ENCODE peak calls at places on chromosome 20, in five cellular contexts. C is activated B cell treated with CpG ODN at 0.5 μM for 24 hours, T is uterus, A is brain microvascular endothelial cell, U is HFFc6. X is an unnamed sample.

GRCh38 chr20:17704589-17705317 is 5.0 kb downstream of the BANF2 start:
- DNase-seq in C (no peak), T (no peak), A (no peak), U (no peak), X (no peak)

GRCh38 chr20:14956538-14956937 is 619.1 kb upstream of the FLRT3 start:
- DNase-seq in C (no peak), T (no peak), A (no peak), U (no peak), X (no peak)

GRCh38 chr20:32139947-32140346 is 30.4 kb downstream of the TM9SF4 start:
- DNase-seq in C (no peak), T (no peak), A (no peak), U (no peak), X (no peak)

GRCh38 chr20:63739129-63740069 is at the start of gene SLC2A4RG:
- DNase-seq in C (peak), T (peak), A (no peak), U (peak), X (peak)

GRCh38 chr20:33812673-33813462 is 1.7 kb downstream of the CHMP4B start:
- DNase-seq in C (no peak), T (no peak), A (no peak), U (no peak), X (no peak)

GRCh38 chr20:16701296-16701695 is 28.5 kb upstream of the SNRPB2 start:
- DNase-seq in C (no peak), T (no peak), A (no peak), U (no peak), X (no peak)

GRCh38 chr20:63854766-63855362 is 6.4 kb upstream of the ABHD16B start:
- DNase-seq in C (no peak), T (peak), A (no peak), U (no peak), X (no peak)

GRCh38 chr20:17097603-17098002 is 129.2 kb upstream of the PCSK2 start:
- DNase-seq in C (no peak), T (no peak), A (no peak), U (no peak), X (no peak)

GRCh38 chr20:25072226-25072811 is 9.6 kb downstream of the VSX1 start:
- DNase-seq in C (no peak), T (no peak), A (peak), U (no peak), X (no peak)

GRCh38 chr20:36479938-36480337 is 61.4 kb upstream of the MYL9 start:
- DNase-seq in C (no peak), T (no peak), A (no peak), U (no peak), X (no peak)

GRCh38 chr20:59016795-59017492 is 2.3 kb upstream of the TUBB1 start:
- DNase-seq in C (no peak), T (no peak), A (no peak), U (no peak), X (no peak)

GRCh38 chr20:43102394-43102793 is 87.3 kb downstream of the PTPRT start:
- DNase-seq in C (no peak), T (no peak), A (no peak), U (no peak), X (no peak)

GRCh38 chr20:33673411-33674293 is 576 bp downstream of the NECAB3 start:
- DNase-seq in C (no peak), T (peak), A (no peak), U (no peak), X (no peak)

GRCh38 chr20:37318046-37318445 is 27.9 kb upstream of the SRC start:
- DNase-seq in C (no peak), T (no peak), A (no peak), U (no peak), X (no peak)

GRCh38 chr20:40970218-40970617 is 58.4 kb upstream of the TOP1 start:
- DNase-seq in C (no peak), T (no peak), A (no peak), U (no peak), X (no peak)

GRCh38 chr20:32052090-32052791 is at the start of gene HCK:
- DNase-seq in C (peak), T (no peak), A (no peak), U (no peak), X (no peak)

GRCh38 chr20:58580493-58580835 is 65.3 kb upstream of the APCDD1L start:
- DNase-seq in C (no peak), T (no peak), A (no peak), U (no peak), X (no peak)

GRCh38 chr20:14055127-14055742 is 59.9 kb downstream of the MACROD2 start:
- DNase-seq in C (no peak), T (no peak), A (peak), U (peak), X (no peak)

GRCh38 chr20:16575390-16576140 is 2.3 kb upstream of the KIF16B start:
- DNase-seq in C (no peak), T (no peak), A (no peak), U (no peak), X (no peak)

GRCh38 chr20:21523895-21524294 is 10.0 kb upstream of the NKX2-2 start:
- DNase-seq in C (no peak), T (no peak), A (no peak), U (no peak), X (no peak)

GRCh38 chr20:24667689-24668383 is 198.4 kb downstream of the SYNDIG1 start:
- DNase-seq in C (no peak), T (no peak), A (no peak), U (no peak), X (no peak)

GRCh38 chr20:43442310-43442880 is 15.3 kb upstream of the SRSF6 start:
- DNase-seq in C (no peak), T (no peak), A (no peak), U (peak), X (no peak)

GRCh38 chr20:56363491-56363890 is 4.7 kb downstream of the FAM210B start:
- DNase-seq in C (no peak), T (no peak), A (no peak), U (no peak), X (no peak)

GRCh38 chr20:10637563-10637962 is 36.2 kb downstream of the JAG1 start:
- DNase-seq in C (no peak), T (no peak), A (no peak), U (no peak), X (no peak)

GRCh38 chr20:1291191-1291741 is 25.2 kb downstream of the SNPH start:
- DNase-seq in C (no peak), T (no peak), A (peak), U (peak), X (no peak)

GRCh38 chr20:12916699-12917098 is 92.1 kb upstream of the SPTLC3 start:
- DNase-seq in C (no peak), T (no peak), A (no peak), U (no peak), X (no peak)

GRCh38 chr20:6053776-6054688 is at the start of gene LRRN4:
- DNase-seq in C (no peak), T (no peak), A (no peak), U (no peak), X (no peak)

GRCh38 chr20:44052166-44052565 is 134.8 kb downstream of the JPH2 start:
- DNase-seq in C (no peak), T (no peak), A (no peak), U (no peak), X (peak)

GRCh38 chr20:8254911-8255582 is 123.0 kb downstream of the PLCB1 start:
- DNase-seq in C (no peak), T (no peak), A (peak), U (peak), X (no peak)

GRCh38 chr20:44207066-44207723 is 3.4 kb downstream of the OSER1 start:
- DNase-seq in C (no peak), T (no peak), A (no peak), U (no peak), X (no peak)

GRCh38 chr20:38275815-38276550 is 15.4 kb upstream of the KIAA1755 start:
- DNase-seq in C (no peak), T (no peak), A (peak), U (peak), X (no peak)

GRCh38 chr20:46648903-46649649 is 2.2 kb downstream of the SLC13A3 start:
- DNase-seq in C (no peak), T (no peak), A (no peak), U (no peak), X (no peak)

GRCh38 chr20:57692393-57692792 is 17.4 kb downstream of the PMEPA1 start:
- DNase-seq in C (no peak), T (no peak), A (no peak), U (no peak), X (no peak)

GRCh38 chr20:48398506-48399449 is 429.0 kb downstream of the PREX1 start:
- DNase-seq in C (no peak), T (no peak), A (no peak), U (no peak), X (no peak)

GRCh38 chr20:63435552-63435951 is 36.9 kb downstream of the KCNQ2 start:
- DNase-seq in C (no peak), T (no peak), A (no peak), U (no peak), X (no peak)

GRCh38 chr20:17995967-17996819 is 27.4 kb downstream of the MGME1 start:
- DNase-seq in C (no peak), T (peak), A (peak), U (peak), X (no peak)

GRCh38 chr20:7274870-7275269 is 507.4 kb downstream of the BMP2 start:
- DNase-seq in C (no peak), T (no peak), A (no peak), U (no peak), X (no peak)

GRCh38 chr20:36355469-36356171 is 49.5 kb downstream of the DLGAP4 start:
- DNase-seq in C (no peak), T (no peak), A (no peak), U (no peak), X (no peak)

GRCh38 chr20:62374431-62375152 is 7.5 kb upstream of the LAMA5 start:
- DNase-seq in C (no peak), T (no peak), A (no peak), U (no peak), X (no peak)

GRCh38 chr20:62378215-62378614 is 8.7 kb upstream of the RPS21 start:
- DNase-seq in C (no peak), T (no peak), A (no peak), U (no peak), X (no peak)

GRCh38 chr20:62377064-62377461 is 9.8 kb upstream of the RPS21 start:
- DNase-seq in C (no peak), T (no peak), A (no peak), U (no peak), X (no peak)

GRCh38 chr20:62377615-62378085 is 9.3 kb upstream of the RPS21 start:
- DNase-seq in C (no peak), T (no peak), A (no peak), U (no peak), X (no peak)

GRCh38 chr20:62376112-62377063 is 9.3 kb upstream of the LAMA5 start:
- DNase-seq in C (no peak), T (peak), A (no peak), U (no peak), X (no peak)
- TF ChIP-seq CTCF in C (no peak), T (peak), A (peak), U (peak), X (no peak)

GRCh38 chr20:20465259-20465658 is 97.4 kb downstream of the INSM1 start:
- DNase-seq in C (no peak), T (no peak), A (no peak), U (no peak), X (no peak)
- TF ChIP-seq CTCF in C (no peak), T (no peak), A (peak), U (peak), X (no peak)

DNA sequence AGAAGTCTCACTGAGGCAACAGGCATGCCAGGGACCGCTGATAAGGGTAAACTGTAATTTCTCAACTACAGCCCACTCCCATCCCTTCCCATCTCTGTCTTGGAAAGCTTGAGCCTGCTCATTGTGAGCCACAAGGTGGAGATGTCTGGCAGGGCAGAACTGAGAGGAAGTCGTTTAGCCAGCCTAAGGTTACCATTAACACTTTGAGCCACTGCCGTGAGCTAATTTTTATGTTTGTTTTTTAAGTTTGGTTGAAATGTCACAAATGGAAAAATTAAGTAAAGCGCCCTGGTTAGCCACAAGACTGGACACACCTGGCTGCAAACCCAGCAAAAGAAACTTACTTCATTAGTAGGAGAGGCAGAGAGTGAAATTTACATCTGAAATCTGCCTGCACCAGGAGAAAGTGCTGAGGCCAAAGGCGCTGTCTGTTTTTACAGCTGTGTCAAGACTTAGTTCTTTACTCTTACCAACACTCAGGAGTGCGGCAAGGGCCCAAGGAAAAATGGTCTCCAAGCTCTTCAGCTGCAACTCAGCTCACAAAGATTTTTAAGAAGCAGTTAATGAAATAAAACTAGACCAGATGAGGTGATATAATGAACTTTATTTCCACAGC is 50.0 kb upstream of the FAM83C start:
- DNase-seq in C (no peak), T (no peak), A (no peak), U (no peak), X (no peak)
- TF ChIP-seq CTCF in C (no peak), T (no peak), A (peak), U (peak), X (no peak)

GRCh38 chr20:4247898-4248858 is 232.8 kb upstream of the RNF24 start:
- DNase-seq in C (no peak), T (no peak), A (no peak), U (no peak), X (no peak)
- TF ChIP-seq CTCF in C (no peak), T (no peak), A (no peak), U (no peak), X (no peak)